ENCODE peak calls at places on chromosomes 3 and 15, in seven cellular contexts. I is progenitor cell of endocrine pancreas, R is heart right ventricle, Q is WTC11, H is CD14-positive monocyte, Z is activated T-cell treated with anti-CD3 and anti-CD28 coated beads for 1 hour, L is A549. B is an unnamed sample.

GRCh38 chr15:91885054-91885453 is 31.5 kb downstream of the SLCO3A1 start:
- DNase-seq in I (no peak), R (no peak), Q (no peak), H (no peak), Z (no peak), L (no peak), B (no peak)

GRCh38 chr15:36845270-36845669 is 255.1 kb downstream of the MEIS2 start:
- DNase-seq in I (no peak), R (no peak), Q (no peak), H (no peak), Z (no peak), L (no peak), B (no peak)

GRCh38 chr3:74351213-74351612 is 263.2 kb downstream of the CNTN3 start:
- DNase-seq in I (no peak), R (no peak), Q (no peak), H (no peak), Z (no peak), L (no peak), B (no peak)

GRCh38 chr3:1183320-1184048 is 90.7 kb downstream of the CNTN6 start:
- DNase-seq in I (no peak), R (no peak), Q (no peak), H (no peak), Z (no peak), L (no peak), B (no peak)

GRCh38 chr15:61871926-61872522 is 188.2 kb downstream of the VPS13C start:
- DNase-seq in I (no peak), R (no peak), Q (no peak), H (no peak), Z (no peak), L (peak), B (peak)

GRCh38 chr3:25663324-25664065 is 1.2 kb downstream of the TOP2B start:
- DNase-seq in I (no peak), R (no peak), Q (no peak), H (no peak), Z (no peak), L (peak), B (peak)

GRCh38 chr15:80090879-80091503 is 31.5 kb downstream of the ZFAND6 start:
- DNase-seq in I (no peak), R (no peak), Q (no peak), H (no peak), Z (no peak), L (peak), B (no peak)

GRCh38 chr3:141105828-141106628 is 54.9 kb downstream of the SPSB4 start:
- DNase-seq in I (peak), R (peak), Q (peak), H (no peak), Z (peak), L (peak), B (peak)

GRCh38 chr3:105513886-105514285 is 147.2 kb downstream of the ALCAM start:
- DNase-seq in I (no peak), R (no peak), Q (no peak), H (no peak), Z (no peak), L (no peak), B (no peak)

GRCh38 chr3:123421353-123422174 is 27.3 kb downstream of the ADCY5 start:
- DNase-seq in I (no peak), R (no peak), Q (no peak), H (no peak), Z (no peak), L (no peak), B (peak)

GRCh38 chr3:133620066-133620784 is 41.5 kb downstream of the TOPBP1 start:
- DNase-seq in I (no peak), R (no peak), Q (no peak), H (no peak), Z (no peak), L (no peak), B (no peak)

GRCh38 chr3:126287536-126288181 is 69.5 kb downstream of the KLF15 start:
- DNase-seq in I (no peak), R (peak), Q (peak), H (no peak), Z (no peak), L (no peak), B (no peak)

GRCh38 chr15:57541805-57542504 is 49.7 kb upstream of the MYZAP start:
- DNase-seq in I (peak), R (peak), Q (peak), H (no peak), Z (no peak), L (peak), B (peak)

GRCh38 chr3:43090238-43090637 is 15.6 kb downstream of the POMGNT2 start:
- DNase-seq in I (no peak), R (no peak), Q (no peak), H (no peak), Z (no peak), L (no peak), B (no peak)